ENCODE peak calls at places on chromosomes 3 and 15, in four cellular contexts. C, T, J and G are unnamed samples.

GRCh38 chr3:142595581-142595950 is 627 bp upstream of the PLS1 start:
- DNase-seq in J (peak), C (peak), T (no peak), G (no peak)

GRCh38 chr3:20576228-20576627 is 390.2 kb upstream of the SGO1 start:
- DNase-seq in C (peak), J (peak), T (no peak), G (no peak)

GRCh38 chr15:101242160-101242998 is 9.5 kb downstream of the CHSY1 start:
- DNase-seq in T (no peak), C (peak), J (peak), G (no peak)

GRCh38 chr15:100124936-100125626 is 216.7 kb downstream of the ADAMTS17 start:
- DNase-seq in C (no peak), T (no peak), J (no peak), G (no peak)

GRCh38 chr3:49563766-49564165 is 9.5 kb downstream of the BSN start:
- DNase-seq in T (no peak), C (no peak), J (no peak), G (no peak)

GRCh38 chr15:40684381-40684780 is 10.6 kb upstream of the RAD51 start:
- DNase-seq in J (no peak), T (no peak), C (no peak), G (no peak)

GRCh38 chr15:41254560-41254959 is 23.5 kb downstream of the CHP1 start:
- DNase-seq in C (no peak), J (no peak), T (no peak), G (no peak)

GRCh38 chr15:65611888-65612615 is 1.1 kb upstream of the INTS14 start:
- DNase-seq in C (peak), J (no peak), T (no peak), G (no peak)

GRCh38 chr3:23217872-23218554 is 14.9 kb downstream of the UBE2E2 start:
- DNase-seq in T (no peak), C (no peak), J (peak), G (no peak)

GRCh38 chr3:4520013-4520881 is 27.1 kb downstream of the ITPR1 start:
- DNase-seq in C (no peak), J (no peak), T (no peak), G (no peak)

GRCh38 chr15:44092221-44092620 is 102.8 kb downstream of the FRMD5 start:
- DNase-seq in T (no peak), J (peak), C (peak), G (no peak)

GRCh38 chr3:127411083-127411727 is 123.4 kb upstream of the PRR20G start:
- DNase-seq in J (no peak), T (no peak), C (no peak), G (no peak)

GRCh38 chr15:76393614-76394013 is 57.0 kb downstream of the ISL2 start:
- DNase-seq in C (no peak), T (no peak), J (peak), G (no peak)

GRCh38 chr15:62821384-62822131 is 221.0 kb upstream of the TPM1 start:
- DNase-seq in T (no peak), J (no peak), C (no peak), G (no peak)

GRCh38 chr3:45972534-45973402 is 22.9 kb downstream of the FYCO1 start:
- DNase-seq in T (no peak), C (peak), J (peak), G (no peak)

GRCh38 chr3:72754582-72754981 is 93.7 kb downstream of the SHQ1 start:
- DNase-seq in C (no peak), J (no peak), T (no peak), G (no peak)

GRCh38 chr3:186953011-186953487 is 22.7 kb downstream of the ST6GAL1 start:
- DNase-seq in J (peak), C (peak), T (no peak), G (no peak)

GRCh38 chr3:52405066-52405465 is 39.8 kb downstream of the SEMA3G start:
- DNase-seq in T (no peak), C (no peak), J (no peak), G (no peak)

GRCh38 chr15:74307827-74308642 is 59.4 kb downstream of the CYP11A1 start:
- DNase-seq in J (peak), T (peak), C (peak), G (no peak)

GRCh38 chr15:56765252-56765651 is 31.9 kb upstream of the ZNF280D start:
- DNase-seq in C (peak), T (no peak), J (peak), G (no peak)

GRCh38 chr3:8739757-8740508 is 6.3 kb downstream of the CAV3 start:
- DNase-seq in T (no peak), C (peak), J (peak), G (no peak)

GRCh38 chr15:58264068-58264971 is 126.1 kb downstream of the AQP9 start:
- DNase-seq in T (no peak), C (no peak), J (no peak), G (no peak)

GRCh38 chr15:58271410-58271809 is 133.2 kb downstream of the AQP9 start:
- DNase-seq in J (no peak), C (no peak), T (no peak), G (no peak)

GRCh38 chr15:58269455-58270414 is 131.6 kb downstream of the AQP9 start:
- DNase-seq in T (peak), J (peak), C (peak), G (no peak)

GRCh38 chr15:58268746-58269145 is 130.6 kb downstream of the AQP9 start:
- DNase-seq in J (no peak), C (no peak), T (no peak), G (no peak)

GRCh38 chr15:58267026-58267425 is 128.8 kb downstream of the AQP9 start:
- DNase-seq in J (no peak), C (no peak), T (no peak), G (no peak)
- H3K4me3 ChIP-seq in J (no peak), C (no peak), T (no peak), G (no peak)

GRCh38 chr3:144362126-144362525 is 390.5 kb downstream of the DIPK2A start:
- DNase-seq in C (peak), T (no peak), J (no peak), G (no peak)
- H3K27ac ChIP-seq in C (no peak), T (no peak), J (no peak), G (no peak)

GRCh38 chr3:157092219-157092618 is 67.7 kb downstream of the CCNL1 start:
- DNase-seq in T (no peak), C (no peak), J (no peak), G (no peak)
- H3K4me3 ChIP-seq in T (no peak), C (no peak), J (no peak), G (no peak)

GRCh38 chr15:66702770-66703539 is 919 bp downstream of the SMAD6 start:
- DNase-seq in T (no peak), C (peak), J (no peak), G (no peak)
- H3K27ac ChIP-seq in T (peak), C (peak), J (peak), G (peak)

GRCh38 chr3:31029756-31030155 is 135.3 kb upstream of the GADL1 start:
- DNase-seq in J (no peak), C (no peak), T (no peak), G (no peak)

GRCh38 chr3:31027914-31028313 is 133.5 kb upstream of the GADL1 start:
- DNase-seq in C (peak), T (no peak), J (no peak), G (no peak)

GRCh38 chr3:31027191-31027761 is 132.8 kb upstream of the GADL1 start:
- DNase-seq in C (no peak), J (no peak), T (no peak), G (no peak)

GRCh38 chr3:31028766-31029165 is 134.3 kb upstream of the GADL1 start:
- DNase-seq in C (no peak), J (no peak), T (no peak), G (no peak)
- H3K4me3 ChIP-seq in C (no peak), J (no peak), T (no peak), G (no peak)

DNA sequence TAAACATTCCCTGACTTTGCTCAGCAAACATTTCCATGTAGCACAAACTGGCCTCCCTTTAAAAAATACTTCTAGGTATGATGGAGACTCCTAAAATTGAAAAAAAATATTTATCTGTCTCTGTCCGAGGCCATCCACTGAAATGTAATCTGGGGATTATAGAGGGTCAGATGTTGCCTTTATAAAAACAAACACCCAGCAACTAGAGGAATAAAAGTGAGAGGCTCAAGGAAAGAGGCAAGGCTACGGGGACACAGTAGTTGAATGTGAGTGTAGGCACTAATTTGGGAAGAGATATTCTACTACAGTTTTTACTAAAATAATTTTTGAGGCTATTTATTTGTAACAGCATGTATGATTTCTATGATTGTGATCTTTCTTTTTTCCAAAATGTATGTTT is 20.7 kb upstream of the LMOD3 start:
- DNase-seq in T (no peak), C (no peak), J (no peak), G (no peak)
- H3K27ac ChIP-seq in T (no peak), C (no peak), J (no peak), G (no peak)

GRCh38 chr15:71386448-71387236 is 271.4 kb downstream of the THSD4 start:
- DNase-seq in C (no peak), J (peak), T (peak), G (no peak)
- H3K4me3 ChIP-seq in C (no peak), J (no peak), T (no peak), G (no peak)

GRCh38 chr15:67183443-67184169 is 70.9 kb downstream of the AAGAB start:
- DNase-seq in T (peak), C (peak), J (peak), G (no peak)
- H3K27ac ChIP-seq in T (no peak), C (peak), J (peak), G (peak)

GRCh38 chr3:29279830-29280229 is 1.0 kb upstream of the RBMS3 start:
- DNase-seq in C (peak), T (no peak), J (peak), G (no peak)
- H3K4me3 ChIP-seq in C (peak), T (peak), J (peak), G (peak)